ENCODE peak calls at places on chromosomes 7 and 10, in seven cellular contexts. H is upper lobe of right lung, T is PC-9, W is aorta, K is OCI-LY7, O is mesendoderm, Z is tibial artery. J is an unnamed sample. For H3K4me1 and H3K36me3, the result is how much of the 10 kb centered on the place peaks cover.

GRCh38 chr10:5812283-5813090 is 747 bp downstream of the GDI2 start:
- DNase-seq in H (peak), T (peak), W (peak), K (peak), O (peak), Z (peak), J (no peak)

GRCh38 chr10:103990170-103990930 is 23.4 kb downstream of the SLK start:
- DNase-seq in H (no peak), T (no peak), W (no peak), K (no peak), O (no peak), Z (no peak), J (no peak)

GRCh38 chr7:104017001-104017400 is 27.5 kb upstream of the RELN start:
- DNase-seq in H (no peak), T (no peak), W (no peak), K (no peak), O (no peak), Z (no peak), J (no peak)

GRCh38 chr7:78185149-78185745 is 386.7 kb downstream of the PHTF2 start:
- DNase-seq in H (no peak), T (no peak), W (no peak), K (no peak), O (no peak), Z (no peak), J (no peak)

GRCh38 chr7:2717293-2717904 is 29.4 kb downstream of the AMZ1 start:
- DNase-seq in H (peak), T (no peak), W (no peak), K (peak), O (no peak), Z (no peak), J (no peak)

GRCh38 chr10:43292745-43293676 is 26.1 kb upstream of the RASGEF1A start:
- DNase-seq in H (no peak), T (peak), W (peak), K (peak), O (peak), Z (peak), J (peak)

GRCh38 chr10:78605800-78606350 is 462.9 kb upstream of the ZMIZ1 start:
- DNase-seq in H (no peak), T (peak), W (no peak), K (peak), O (no peak), Z (no peak), J (no peak)

GRCh38 chr10:128050937-128051336 is 75.3 kb downstream of the MKI67 start:
- DNase-seq in H (no peak), T (no peak), W (peak), K (no peak), O (no peak), Z (peak), J (no peak)

GRCh38 chr7:20064974-20065862 is 152.0 kb downstream of the MACC1 start:
- DNase-seq in H (no peak), T (peak), W (no peak), K (peak), O (no peak), Z (no peak), J (no peak)

GRCh38 chr7:38977658-38978057 is at the start of gene POU6F2:
- DNase-seq in H (no peak), T (no peak), W (no peak), K (no peak), O (no peak), Z (no peak), J (no peak)

GRCh38 chr10:78696791-78697420 is 371.9 kb upstream of the ZMIZ1 start:
- DNase-seq in H (no peak), T (no peak), W (no peak), K (no peak), O (no peak), Z (no peak), J (no peak)

GRCh38 chr10:34179280-34179679 is 635.8 kb downstream of the PARD3 start:
- DNase-seq in H (no peak), T (no peak), W (no peak), K (no peak), O (no peak), Z (no peak), J (no peak)
- H3K4me1 ChIP-seq in H (under half), T (under half), W (under half), K (under half), O (under half), Z (under half), J (under half)

DNA sequence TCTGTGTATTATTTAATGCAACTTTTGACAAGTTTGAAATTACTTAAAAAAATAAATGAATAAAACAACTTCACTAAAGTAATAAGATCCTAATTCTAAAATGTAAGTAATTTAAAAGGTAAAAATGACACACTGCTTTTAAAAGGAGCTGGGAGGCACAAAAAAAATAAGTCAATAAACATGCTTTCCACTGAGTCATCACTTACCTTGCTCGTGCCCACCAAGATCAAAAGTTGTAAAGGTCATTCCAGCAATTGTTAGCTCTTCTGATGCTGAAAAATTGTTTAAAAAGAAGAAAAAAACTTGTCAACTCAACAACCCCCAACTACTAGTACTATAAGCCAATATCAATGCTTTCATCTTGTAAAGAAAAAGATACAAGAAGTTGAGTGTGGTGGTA is 9.5 kb downstream of the SAR1A start:
- DNase-seq in H (no peak), T (no peak), W (no peak), K (no peak), O (no peak), Z (no peak), J (no peak)
- H3K4me3 ChIP-seq in H (no peak), T (no peak), W (no peak), K (no peak), O (no peak), Z (no peak), J (no peak)

DNA sequence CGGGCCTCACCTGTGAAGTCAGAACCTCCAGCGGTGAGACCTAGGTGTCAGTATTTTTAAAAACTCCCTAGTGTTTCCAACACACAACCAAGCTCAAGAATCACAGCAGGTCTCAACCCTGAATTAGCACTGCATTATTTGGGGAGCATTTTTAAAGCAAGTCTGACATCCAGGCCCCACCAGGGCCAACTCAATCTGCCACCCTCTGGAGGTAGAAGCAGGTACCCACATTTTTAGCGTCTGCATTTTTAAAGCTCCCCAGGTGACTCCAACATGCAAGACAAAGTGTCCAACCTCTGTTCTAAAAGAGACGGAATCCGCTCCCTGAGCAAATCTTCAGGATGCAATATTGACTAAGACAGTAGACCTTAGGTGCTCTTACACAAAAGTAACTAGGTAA is 225.7 kb downstream of the TNS3 start:
- DNase-seq in H (no peak), T (no peak), W (no peak), K (no peak), O (no peak), Z (no peak), J (no peak)
- H3K36me3 ChIP-seq in H (under half), T (under half), W (under half), K (under half), O (under half), Z (under half), J (under half)

GRCh38 chr7:151504715-151505326 is 14.9 kb downstream of the RHEB start:
- DNase-seq in H (no peak), T (no peak), W (no peak), K (no peak), O (no peak), Z (no peak), J (no peak)
- H3K4me1 ChIP-seq in H (under half), T (under half), W (under half), K (under half), O (under half), Z (half or more), J (under half)

GRCh38 chr7:67056683-67057082 is 60.0 kb downstream of the TYW1 start:
- DNase-seq in H (no peak), T (no peak), W (no peak), K (no peak), O (no peak), Z (no peak), J (no peak)
- H3K4me3 ChIP-seq in H (no peak), T (no peak), W (no peak), K (no peak), O (no peak), Z (no peak), J (no peak)

DNA sequence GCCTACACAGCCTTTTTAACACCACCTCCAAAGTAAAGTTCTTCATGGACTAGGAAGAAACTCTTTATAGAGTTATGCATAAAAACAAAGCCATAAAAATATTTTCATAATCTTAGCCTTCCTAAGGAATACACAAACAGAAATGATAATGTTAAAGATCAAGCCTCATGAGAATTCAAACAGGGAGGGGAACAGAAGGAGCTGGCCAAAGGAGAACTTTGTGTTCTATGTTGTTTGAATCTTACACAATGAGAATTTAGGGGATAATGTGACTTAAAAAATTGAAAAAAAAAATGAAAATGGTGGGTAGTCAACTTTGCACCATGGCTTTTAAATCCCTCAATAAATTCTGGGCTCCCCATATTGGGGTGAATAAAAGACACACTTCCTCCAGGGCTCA is 9.1 kb upstream of the PILRB start:
- DNase-seq in H (no peak), T (no peak), W (no peak), K (no peak), O (no peak), Z (no peak), J (no peak)
- H3K36me3 ChIP-seq in H (half or more), T (under half), W (under half), K (half or more), O (under half), Z (half or more), J (under half)

DNA sequence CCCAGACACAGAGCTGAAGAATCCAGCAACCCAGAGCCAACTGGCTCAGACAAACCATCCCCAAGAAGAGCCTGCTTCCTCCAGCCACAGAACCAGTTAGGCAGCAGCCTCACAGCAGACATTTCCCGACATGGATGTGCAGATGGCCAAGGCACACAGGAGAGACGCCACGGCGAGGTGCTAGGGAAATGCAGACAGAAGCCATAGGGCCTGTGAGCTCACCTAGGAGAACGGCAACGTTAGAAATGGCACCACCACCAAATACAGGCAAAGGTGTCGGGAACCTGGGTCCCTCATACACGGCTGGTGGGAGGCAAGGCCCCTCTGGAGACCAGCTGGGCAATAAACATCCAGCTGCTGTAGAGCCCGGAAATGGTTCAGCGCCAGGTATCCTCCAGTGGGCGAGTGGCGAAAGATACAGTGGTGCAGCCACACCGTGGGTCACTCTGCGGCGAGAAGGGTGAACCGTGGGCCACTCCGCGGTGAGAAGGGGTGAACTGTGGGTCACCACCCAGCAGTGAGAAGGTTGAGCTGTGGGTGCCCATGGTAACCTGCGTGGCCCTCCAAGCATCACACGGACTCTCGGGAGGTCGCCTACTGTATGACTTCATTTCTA is 31.2 kb downstream of the JAKMIP3 start:
- DNase-seq in H (no peak), T (no peak), W (no peak), K (no peak), O (no peak), Z (no peak), J (no peak)
- H3K4me1 ChIP-seq in H (under half), T (under half), W (under half), K (under half), O (under half), Z (under half), J (under half)

GRCh38 chr7:155490697-155491628 is 33.0 kb downstream of the EN2 start:
- DNase-seq in H (peak), T (no peak), W (peak), K (no peak), O (peak), Z (no peak), J (no peak)

GRCh38 chr7:155488483-155489127 is 30.7 kb downstream of the EN2 start:
- DNase-seq in H (no peak), T (no peak), W (no peak), K (no peak), O (no peak), Z (no peak), J (no peak)

GRCh38 chr7:155489158-155489840 is 31.4 kb downstream of the EN2 start:
- DNase-seq in H (no peak), T (no peak), W (no peak), K (no peak), O (no peak), Z (no peak), J (no peak)

GRCh38 chr7:155491812-155492211 is 33.9 kb downstream of the EN2 start:
- DNase-seq in H (no peak), T (no peak), W (no peak), K (no peak), O (no peak), Z (no peak), J (no peak)

GRCh38 chr7:155489862-155490696 is 32.1 kb downstream of the EN2 start:
- DNase-seq in H (no peak), T (no peak), W (peak), K (no peak), O (no peak), Z (no peak), J (no peak)
- H3K4me3 ChIP-seq in H (peak), T (no peak), W (peak), K (no peak), O (no peak), Z (peak), J (peak)

J was measured in CD4-positive, alpha-beta memory T cell.